ENCODE peak calls at places on chromosomes 13 and 19, in five cellular contexts. T is heart right ventricle; O is cardiac fibroblast; M is CD4-positive, alpha-beta T cell; U is CD8-positive, alpha-beta T cell. R is an unnamed sample.

GRCh38 chr19:44687898-44688297 is 11.1 kb upstream of the CEACAM16 start:
- DNase-seq in T (no peak), M (no peak), U (no peak), O (no peak), R (no peak)

GRCh38 chr13:97492257-97492656 is 58.3 kb downstream of the RAP2A start:
- DNase-seq in U (no peak), T (no peak), O (no peak), M (no peak), R (no peak)

GRCh38 chr13:42116225-42116624 is 67.8 kb downstream of the DGKH start:
- DNase-seq in M (no peak), T (no peak), U (no peak), O (peak), R (no peak)

GRCh38 chr13:46753137-46753536 is 43.8 kb downstream of the ESD start:
- DNase-seq in T (no peak), O (no peak), M (no peak), U (no peak), R (no peak)

GRCh38 chr13:107231941-107232340 is 664.0 kb upstream of the ARGLU1 start:
- DNase-seq in U (no peak), M (no peak), T (no peak), O (no peak), R (no peak)

GRCh38 chr19:28864577-28865042 is 348.3 kb downstream of the UQCRFS1 start:
- DNase-seq in T (peak), M (no peak), O (peak), U (no peak), R (no peak)

GRCh38 chr13:97030705-97031452 is 36.6 kb upstream of the OXGR1 start:
- DNase-seq in U (no peak), M (no peak), T (no peak), O (peak), R (no peak)

GRCh38 chr13:111968611-111969010 is 98.3 kb upstream of the SOX1 start:
- DNase-seq in M (no peak), T (no peak), U (no peak), O (no peak), R (no peak)

GRCh38 chr19:52646571-52647222 is 8.5 kb upstream of the ZNF83 start:
- DNase-seq in U (no peak), T (no peak), O (no peak), M (no peak), R (no peak)

GRCh38 chr13:23516190-23516589 is 54.0 kb upstream of the TNFRSF19 start:
- DNase-seq in M (no peak), U (no peak), O (no peak), T (no peak), R (no peak)

GRCh38 chr19:53131085-53131484 is 1.6 kb downstream of the ZNF415 start:
- DNase-seq in T (no peak), M (no peak), U (no peak), O (no peak), R (no peak)

GRCh38 chr13:106580551-106580950 is 12.6 kb upstream of the ARGLU1 start:
- DNase-seq in T (no peak), M (no peak), U (no peak), O (no peak), R (no peak)

GRCh38 chr19:52651956-52652355 is 13.8 kb upstream of the ZNF83 start:
- DNase-seq in U (no peak), T (no peak), O (no peak), M (no peak), R (no peak)

GRCh38 chr13:21058361-21058760 is 3.0 kb downstream of the LATS2 start:
- DNase-seq in U (no peak), T (no peak), O (peak), M (no peak), R (no peak)

GRCh38 chr13:101626925-101627555 is 174.6 kb downstream of the ITGBL1 start:
- DNase-seq in M (no peak), T (no peak), U (no peak), O (peak), R (no peak)

GRCh38 chr13:50893211-50893852 is 16.3 kb upstream of the RNASEH2B start:
- DNase-seq in O (peak), T (no peak), M (no peak), U (no peak), R (no peak)

GRCh38 chr13:102097708-102098107 is 304.1 kb downstream of the FGF14 start:
- DNase-seq in T (no peak), M (no peak), U (no peak), O (no peak), R (no peak)

GRCh38 chr13:28622286-28622685 is 36.6 kb upstream of the POMP start:
- DNase-seq in O (no peak), T (peak), M (no peak), U (no peak), R (no peak)

GRCh38 chr13:103883698-103884097 is 817.5 kb upstream of the SLC10A2 start:
- DNase-seq in T (no peak), O (peak), M (no peak), U (no peak), R (no peak)

GRCh38 chr13:24348385-24348784 is 39.0 kb downstream of the C1QTNF9 start:
- DNase-seq in O (peak), U (no peak), M (no peak), T (no peak), R (no peak)

GRCh38 chr19:49512970-49513745 is 697 bp downstream of the FCGRT start:
- DNase-seq in T (peak), O (no peak), M (no peak), U (no peak), R (no peak)

GRCh38 chr19:46191972-46192371 is 37.6 kb upstream of the IGFL1 start:
- DNase-seq in T (no peak), O (no peak), U (no peak), M (no peak), R (no peak)

GRCh38 chr19:347946-348861 is 3.6 kb upstream of the MIER2 start:
- DNase-seq in O (no peak), T (no peak), U (no peak), M (no peak), R (no peak)

GRCh38 chr13:110828705-110829104 is 86.2 kb downstream of the ANKRD10 start:
- DNase-seq in T (no peak), O (no peak), M (no peak), U (no peak), R (no peak)

GRCh38 chr13:46168341-46168740 is 13.6 kb downstream of the LCP1 start:
- DNase-seq in O (peak), U (no peak), T (no peak), M (no peak), R (no peak)

GRCh38 chr19:8423821-8424223 is 10.7 kb downstream of the MARCHF2 start:
- DNase-seq in U (no peak), O (peak), M (no peak), T (peak), R (peak)

GRCh38 chr19:13299838-13300237 is 149.6 kb downstream of the IER2 start:
- DNase-seq in T (no peak), U (no peak), M (no peak), O (no peak), R (no peak)
- TF ChIP-seq CTCF in T (no peak), U (no peak), M (no peak), O (no peak), R (no peak)

DNA sequence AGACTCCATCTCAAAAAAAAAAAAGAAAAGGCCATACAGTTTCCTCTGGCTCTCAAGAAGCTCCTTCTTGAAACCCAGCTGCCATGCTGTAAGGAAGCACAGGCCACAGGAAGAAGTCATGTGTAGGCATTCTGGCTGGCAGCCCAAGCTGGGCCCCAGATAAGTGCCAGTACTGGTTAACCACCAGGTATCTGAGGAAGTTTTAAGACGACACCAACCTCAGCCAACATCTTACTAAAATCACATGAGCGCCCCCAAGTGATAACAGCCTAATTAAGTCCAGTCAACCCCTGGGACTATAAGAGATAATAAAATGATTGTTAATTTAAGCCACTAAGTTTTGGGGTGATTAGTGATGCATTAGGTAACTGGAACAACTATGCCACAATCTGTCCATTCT is 27.4 kb upstream of the AKT2 start:
- DNase-seq in O (no peak), U (no peak), T (no peak), M (no peak), R (no peak)
- TF ChIP-seq CTCF in O (no peak), U (no peak), T (no peak), M (no peak), R (no peak)

GRCh38 chr19:5503598-5503997 is 48.4 kb downstream of the ZNRF4 start:
- DNase-seq in M (no peak), T (no peak), O (no peak), U (no peak), R (no peak)
- TF ChIP-seq CTCF in M (no peak), T (no peak), O (peak), U (no peak), R (no peak)

DNA sequence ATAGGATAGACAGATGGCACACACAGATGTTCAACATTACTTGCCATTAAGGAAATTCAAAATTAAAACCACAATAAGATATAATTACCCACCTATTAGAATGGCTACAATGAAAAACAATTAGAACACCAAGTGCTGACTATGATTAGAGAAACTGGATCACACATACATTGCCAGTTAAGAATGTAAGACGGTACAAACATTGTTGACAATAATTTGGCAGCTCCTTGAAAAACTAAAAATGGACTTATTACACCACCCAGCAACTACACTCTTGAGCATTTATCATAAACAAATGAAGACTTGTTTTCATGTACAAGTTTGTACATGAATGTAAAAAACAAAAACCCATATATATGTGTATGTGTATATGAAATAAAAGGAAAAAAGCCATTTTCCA is 13.7 kb downstream of the ZNF461 start:
- DNase-seq in T (no peak), M (no peak), U (no peak), O (no peak), R (no peak)
- TF ChIP-seq CTCF in T (no peak), M (no peak), U (no peak), O (no peak), R (no peak)

DNA sequence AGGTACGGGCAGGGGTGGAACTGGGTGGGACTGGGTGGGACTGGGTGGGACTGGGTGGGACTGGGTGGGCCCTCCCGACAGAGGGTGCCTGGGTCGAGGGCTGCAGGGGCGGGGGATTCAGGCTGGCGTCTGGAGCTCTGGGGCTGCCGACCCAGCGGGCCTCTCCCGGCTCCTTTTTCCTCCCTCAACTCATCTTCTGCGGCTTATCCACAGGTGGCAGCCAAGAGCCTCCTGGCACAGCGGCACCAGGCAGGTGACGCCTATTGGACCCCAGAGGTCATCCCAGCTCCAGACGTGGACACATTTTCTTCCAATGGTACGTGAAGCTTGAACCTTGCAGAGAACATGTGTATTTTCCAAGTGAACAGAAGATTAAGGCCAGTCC is 533 bp downstream of the ZNF544 start:
- DNase-seq in M (no peak), O (peak), T (no peak), U (no peak), R (no peak)
- TF ChIP-seq CTCF in M (no peak), O (peak), T (no peak), U (no peak), R (no peak)

DNA sequence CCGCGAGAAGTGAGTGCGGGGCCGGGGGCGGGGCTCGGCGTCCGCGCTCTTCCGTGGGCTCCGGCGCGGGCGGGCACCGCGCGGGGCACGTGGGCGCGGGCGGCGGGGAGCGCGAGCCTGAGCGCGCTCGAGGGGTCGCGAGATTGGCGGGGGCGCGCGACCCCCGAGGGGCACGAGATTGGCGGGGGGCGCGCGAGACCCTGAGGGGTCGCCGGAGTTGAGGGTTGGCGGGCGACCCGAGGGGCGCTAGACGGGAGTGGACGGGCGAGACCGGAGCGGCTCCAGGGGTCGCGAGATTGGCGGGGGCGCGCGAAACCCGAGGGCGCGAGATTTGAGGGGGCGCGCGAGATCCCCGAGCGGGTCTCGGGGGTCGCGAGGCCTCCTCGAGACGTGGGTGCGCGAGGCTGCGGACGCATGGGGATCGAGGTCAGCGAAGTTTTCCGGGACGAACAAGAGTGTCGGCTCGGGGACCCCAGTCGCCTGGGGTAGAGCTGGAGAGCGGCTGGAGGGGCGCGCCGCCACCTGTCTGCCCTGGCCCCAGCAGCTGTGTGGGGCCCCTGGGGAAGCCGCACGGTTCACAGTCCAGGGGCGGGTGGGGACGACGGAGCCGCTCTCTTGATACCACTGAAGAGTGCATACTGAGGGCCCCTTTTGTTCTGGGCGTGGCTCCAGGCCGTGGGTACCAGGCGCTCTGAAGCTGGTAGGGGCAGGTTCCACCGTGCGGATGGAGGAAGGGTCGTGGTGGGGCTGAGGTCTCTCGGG is 682 bp downstream of the SSBP4 start:
- DNase-seq in T (no peak), M (no peak), O (no peak), U (no peak), R (no peak)
- TF ChIP-seq CTCF in T (no peak), M (no peak), O (no peak), U (no peak), R (no peak)

DNA sequence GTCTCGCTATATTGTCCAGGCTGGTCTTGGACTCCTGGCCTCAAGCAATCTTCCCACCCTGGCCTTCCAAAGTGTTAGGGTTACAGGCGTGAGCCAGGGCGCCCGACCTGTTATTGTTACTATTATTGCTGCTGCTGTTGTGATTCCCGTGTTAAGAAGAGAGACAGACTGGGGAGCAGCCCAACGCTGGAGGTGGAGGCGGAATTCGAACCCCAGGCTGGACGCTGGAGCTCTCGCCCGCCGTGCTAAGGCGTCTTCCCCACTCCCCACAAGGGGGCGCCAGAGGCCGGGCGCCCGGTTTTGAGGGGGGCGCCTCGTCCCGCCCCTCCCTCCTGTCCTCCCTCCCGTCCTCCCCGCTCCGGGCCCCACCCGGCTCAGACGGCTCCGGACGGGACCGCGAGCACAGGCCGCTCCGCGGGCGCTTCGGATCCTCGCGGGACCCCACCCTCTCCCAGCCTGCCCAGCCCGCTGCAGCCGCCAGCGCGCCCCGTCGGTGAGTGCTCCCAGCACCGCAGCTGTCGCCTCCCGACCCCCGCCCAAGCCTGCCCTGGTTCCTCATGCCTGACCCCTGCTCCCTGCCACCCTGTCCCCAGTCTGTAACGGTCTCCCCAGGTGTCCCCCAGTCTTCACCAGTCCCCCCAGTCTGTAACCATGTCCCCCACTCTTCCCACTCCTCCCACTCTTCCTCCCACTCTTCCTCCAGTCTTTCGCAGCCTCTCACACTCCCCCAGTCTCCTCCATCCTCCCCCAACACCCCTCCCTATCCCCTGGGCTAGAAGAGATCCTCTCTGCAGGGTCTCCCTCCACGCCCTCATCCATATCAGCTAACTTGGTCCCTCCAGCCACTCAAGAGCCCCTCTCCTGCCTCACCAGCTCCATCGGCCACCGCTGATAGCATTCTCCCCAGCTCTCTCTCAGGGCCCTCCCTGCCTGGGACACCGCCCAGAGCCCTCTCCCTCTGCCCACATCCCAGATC is at the start of gene EHD2:
- DNase-seq in M (peak), U (peak), O (peak), T (peak), R (peak)
- TF ChIP-seq CTCF in M (peak), U (peak), O (peak), T (peak), R (peak)

R was measured in neural crest cell.